ENCODE peak calls at places on chromosomes 6 and 20, in five cellular contexts. I, B, C, F and J are unnamed samples.

GRCh38 chr6:195861-196360 is 96.4 kb upstream of the DUSP22 start:
- DNase-seq in I (peak), B (peak), C (no peak), F (no peak), J (no peak)

GRCh38 chr6:33696538-33697518 is 14.7 kb downstream of the UQCC2 start:
- DNase-seq in I (no peak), B (no peak), C (no peak), F (no peak), J (peak)

GRCh38 chr6:15401769-15402250 is 155.9 kb downstream of the JARID2 start:
- DNase-seq in I (no peak), B (no peak), C (no peak), F (no peak), J (no peak)

GRCh38 chr6:130825772-130826441 is 1.3 kb upstream of the SMLR1 start:
- DNase-seq in I (no peak), B (no peak), C (no peak), F (no peak), J (no peak)

GRCh38 chr20:9185511-9185910 is 116.6 kb downstream of the PLCB4 start:
- DNase-seq in I (no peak), B (no peak), C (no peak), F (no peak), J (no peak)

GRCh38 chr6:25329156-25329555 is 50.0 kb downstream of the CARMIL1 start:
- DNase-seq in I (no peak), B (no peak), C (no peak), F (no peak), J (no peak)

GRCh38 chr6:21678990-21679389 is 85.4 kb downstream of the SOX4 start:
- DNase-seq in I (no peak), B (no peak), C (no peak), F (no peak), J (no peak)

GRCh38 chr20:32792316-32792715 is 27.4 kb upstream of the MAPRE1 start:
- DNase-seq in I (no peak), B (no peak), C (no peak), F (no peak), J (no peak)

GRCh38 chr20:24138126-24138857 is 149.7 kb upstream of the GGTLC1 start:
- DNase-seq in I (no peak), B (no peak), C (no peak), F (no peak), J (no peak)

GRCh38 chr6:160201056-160201455 is 57.6 kb downstream of the SLC22A2 start:
- DNase-seq in I (no peak), B (no peak), C (no peak), F (no peak), J (no peak)

GRCh38 chr20:59181936-59182335 is 18.3 kb downstream of the ZNF831 start:
- DNase-seq in I (no peak), B (no peak), C (no peak), F (no peak), J (no peak)

GRCh38 chr20:57133926-57134650 is 132.4 kb downstream of the BMP7 start:
- DNase-seq in I (no peak), B (no peak), C (no peak), F (no peak), J (no peak)

GRCh38 chr6:149012040-149012545 is 265.3 kb downstream of the UST start:
- DNase-seq in I (no peak), B (no peak), C (peak), F (no peak), J (no peak)

GRCh38 chr6:139323511-139324445 is 32.0 kb upstream of the TXLNB start:
- DNase-seq in I (peak), B (peak), C (no peak), F (peak), J (peak)

GRCh38 chr6:26196846-26197683 is 109.8 kb downstream of the HFE start:
- DNase-seq in I (peak), B (peak), C (no peak), F (peak), J (peak)

GRCh38 chr6:31582230-31582601 is at the start of gene LTB:
- DNase-seq in I (no peak), B (no peak), C (no peak), F (peak), J (no peak)

GRCh38 chr20:1841554-1842140 is 53.6 kb upstream of the SIRPA start:
- DNase-seq in I (no peak), B (peak), C (no peak), F (peak), J (no peak)